ENCODE peak calls at places on chromosome 7, in six cellular contexts. T, F, N, K, A and C are unnamed samples.

GRCh38 chr7:75072978-75073282 is 672 bp downstream of the RCC1L start:
- DNase-seq in T (peak; percentile 25), N (no peak), A (no peak), F (no peak), K (no peak), C (no peak)

GRCh38 chr7:104328970-104329825 is 795 bp downstream of the LHFPL3 start:
- DNase-seq in F (no peak), T (no peak), A (no peak), N (no peak), K (peak; percentile 5), C (peak; percentile 8)

GRCh38 chr7:85021090-85021704 is 165.7 kb downstream of the SEMA3D start:
- DNase-seq in K (no peak), A (no peak), N (no peak), F (no peak), T (peak; percentile 14), C (no peak)

GRCh38 chr7:148535227-148535626 is 55.3 kb upstream of the C7orf33 start:
- DNase-seq in T (no peak), N (peak; percentile 59), A (no peak), K (no peak), F (no peak), C (no peak)

GRCh38 chr7:142482899-142483658 is 225.2 kb upstream of the PRSS58 start:
- DNase-seq in F (no peak), T (peak; percentile 51), A (no peak), K (peak; percentile 30), N (no peak), C (peak; percentile 68)

GRCh38 chr7:127347567-127348246 is 44.8 kb downstream of the ZNF800 start:
- DNase-seq in K (peak; percentile 59), F (no peak), T (peak; percentile 59), A (no peak), N (peak; percentile 18), C (peak; percentile 87)

GRCh38 chr7:142445019-142445686 is 187.3 kb upstream of the PRSS58 start:
- DNase-seq in N (no peak), T (no peak), F (no peak), K (no peak), A (no peak), C (peak; percentile 62)

GRCh38 chr7:136953386-136953785 is 84.9 kb downstream of the CHRM2 start:
- DNase-seq in K (no peak), F (peak; percentile 66), A (peak; percentile 47), N (no peak), T (peak; percentile 50), C (no peak)

GRCh38 chr7:134514663-134515062 is 12.7 kb upstream of the AKR1B10 start:
- DNase-seq in F (peak; percentile 31), T (peak; percentile 80), A (no peak), K (peak; percentile 38), N (peak; percentile 22), C (peak; percentile 57)

GRCh38 chr7:109044691-109045090 is 475.0 kb downstream of the DNAJB9 start:
- DNase-seq in A (no peak), K (no peak), F (no peak), N (no peak), T (no peak), C (no peak)

GRCh38 chr7:3140834-3141233 is 97.2 kb upstream of the CARD11 start:
- DNase-seq in A (no peak), K (no peak), F (no peak), T (no peak), N (no peak), C (no peak)
- TF ChIP-seq CTCF in A (no peak), K (no peak), F (no peak), T (no peak), N (no peak), C (no peak)

GRCh38 chr7:31423994-31424393 is 83.5 kb upstream of the NEUROD6 start:
- DNase-seq in K (no peak), A (no peak), N (no peak), F (no peak), T (no peak), C (no peak)
- TF ChIP-seq CTCF in K (no peak), A (no peak), N (no peak), F (no peak), T (no peak), C (no peak)

DNA sequence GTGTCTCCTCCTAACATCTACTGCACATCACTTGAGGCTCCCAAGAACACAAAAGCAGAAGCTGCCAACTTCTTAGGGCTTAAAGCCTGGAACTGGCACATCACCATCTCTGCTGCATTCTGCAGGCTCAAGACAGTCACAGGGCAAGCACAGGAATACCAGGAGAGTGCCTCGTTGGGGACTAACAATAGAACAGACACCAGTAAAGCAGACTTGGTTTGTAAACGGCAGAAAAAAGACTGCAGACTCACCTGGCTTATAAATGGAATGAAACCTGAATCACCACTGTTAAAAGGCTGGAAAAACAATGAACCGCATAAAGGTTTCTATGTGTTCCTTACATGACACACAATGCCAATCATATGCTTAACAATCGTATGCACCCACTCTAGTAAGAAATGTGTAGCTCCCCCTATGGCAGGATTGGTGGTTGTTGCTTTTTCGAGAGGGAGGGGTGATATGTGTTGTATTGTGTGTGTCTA is 12.8 kb downstream of the RHEB start:
- DNase-seq in A (no peak), T (no peak), K (no peak), N (no peak), F (no peak), C (peak; percentile 34)
- TF ChIP-seq CTCF in A (no peak), T (no peak), K (no peak), N (no peak), F (no peak), C (no peak)

DNA sequence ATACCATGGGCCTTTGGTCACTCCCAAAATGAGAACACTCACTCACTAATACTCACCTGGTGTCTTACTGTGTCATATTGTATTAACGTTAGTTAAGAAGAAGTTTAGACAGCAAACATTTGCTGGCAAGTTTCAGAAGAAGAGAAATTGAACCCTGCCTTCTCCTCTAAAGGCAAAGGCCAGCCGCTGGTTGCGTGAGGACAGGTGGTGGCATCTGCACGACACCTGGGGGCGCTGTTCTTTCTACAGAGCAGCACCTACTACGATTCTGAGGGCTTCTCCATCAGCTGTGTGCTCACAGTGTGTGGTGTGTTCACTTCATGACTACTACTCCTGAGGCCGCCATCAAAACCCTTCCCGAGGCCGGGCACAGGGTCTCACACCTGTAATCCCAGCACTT is 17.9 kb upstream of the CLEC2L start:
- DNase-seq in T (no peak), F (no peak), K (no peak), A (no peak), N (no peak), C (peak; percentile 60)
- TF ChIP-seq CTCF in T (peak; percentile 25), F (no peak), K (peak; percentile 40), A (no peak), N (no peak), C (peak; percentile 68)